ENCODE peak calls at places on chromosome 21, in five cellular contexts. One of them, this sample, is unnamed.

GRCh38 chr21:26850116-26850643 is 5.0 kb upstream of the ADAMTS1 start:
- DNase-seq in progenitor cell of endocrine pancreas: no peak
- DNase-seq in nucleus accumbens: no peak
- DNase-seq in thyroid gland: peak
- DNase-seq in stimulated activated naive CD8-positive, alpha-beta T cell treated with anti-CD3 and anti-CD28 coated beads, Interleukin-15, amount 100 ng/mL, for 72 hours: no peak
- DNase-seq in this sample: no peak

GRCh38 chr21:33852495-33852894 is 63.1 kb downstream of the ATP5PO start:
- DNase-seq in progenitor cell of endocrine pancreas: no peak
- DNase-seq in nucleus accumbens: no peak
- DNase-seq in thyroid gland: no peak
- DNase-seq in stimulated activated naive CD8-positive, alpha-beta T cell treated with anti-CD3 and anti-CD28 coated beads, Interleukin-15, amount 100 ng/mL, for 72 hours: no peak
- DNase-seq in this sample: no peak

GRCh38 chr21:45041351-45041805 is 33.0 kb upstream of the ADARB1 start:
- DNase-seq in progenitor cell of endocrine pancreas: no peak
- DNase-seq in nucleus accumbens: peak
- DNase-seq in thyroid gland: peak
- DNase-seq in stimulated activated naive CD8-positive, alpha-beta T cell treated with anti-CD3 and anti-CD28 coated beads, Interleukin-15, amount 100 ng/mL, for 72 hours: no peak
- DNase-seq in this sample: no peak

GRCh38 chr21:36337099-36337509 is 17.1 kb downstream of the MORC3 start:
- DNase-seq in progenitor cell of endocrine pancreas: no peak
- DNase-seq in nucleus accumbens: no peak
- DNase-seq in thyroid gland: no peak
- DNase-seq in stimulated activated naive CD8-positive, alpha-beta T cell treated with anti-CD3 and anti-CD28 coated beads, Interleukin-15, amount 100 ng/mL, for 72 hours: no peak
- DNase-seq in this sample: no peak

GRCh38 chr21:37787456-37787855 is 128.8 kb downstream of the KCNJ6 start:
- DNase-seq in progenitor cell of endocrine pancreas: no peak
- DNase-seq in nucleus accumbens: no peak
- DNase-seq in thyroid gland: no peak
- DNase-seq in stimulated activated naive CD8-positive, alpha-beta T cell treated with anti-CD3 and anti-CD28 coated beads, Interleukin-15, amount 100 ng/mL, for 72 hours: no peak
- DNase-seq in this sample: no peak

GRCh38 chr21:27793901-27794300 is 827.0 kb upstream of the ADAMTS5 start:
- DNase-seq in progenitor cell of endocrine pancreas: no peak
- DNase-seq in nucleus accumbens: no peak
- DNase-seq in thyroid gland: no peak
- DNase-seq in stimulated activated naive CD8-positive, alpha-beta T cell treated with anti-CD3 and anti-CD28 coated beads, Interleukin-15, amount 100 ng/mL, for 72 hours: no peak
- DNase-seq in this sample: no peak

GRCh38 chr21:45114475-45114874 is 40.1 kb downstream of the ADARB1 start:
- DNase-seq in progenitor cell of endocrine pancreas: no peak
- DNase-seq in nucleus accumbens: no peak
- DNase-seq in thyroid gland: no peak
- DNase-seq in stimulated activated naive CD8-positive, alpha-beta T cell treated with anti-CD3 and anti-CD28 coated beads, Interleukin-15, amount 100 ng/mL, for 72 hours: no peak
- DNase-seq in this sample: no peak

GRCh38 chr21:46599251-46599572 is 5.7 kb downstream of the S100B start:
- DNase-seq in progenitor cell of endocrine pancreas: no peak
- DNase-seq in nucleus accumbens: no peak
- DNase-seq in thyroid gland: peak
- DNase-seq in stimulated activated naive CD8-positive, alpha-beta T cell treated with anti-CD3 and anti-CD28 coated beads, Interleukin-15, amount 100 ng/mL, for 72 hours: no peak
- DNase-seq in this sample: no peak

GRCh38 chr21:36966846-36967657 is 583 bp upstream of the HLCS start:
- DNase-seq in progenitor cell of endocrine pancreas: no peak
- DNase-seq in nucleus accumbens: no peak
- DNase-seq in thyroid gland: peak
- DNase-seq in stimulated activated naive CD8-positive, alpha-beta T cell treated with anti-CD3 and anti-CD28 coated beads, Interleukin-15, amount 100 ng/mL, for 72 hours: no peak
- DNase-seq in this sample: no peak

GRCh38 chr21:36788116-36788515 is 89.2 kb downstream of the SIM2 start:
- DNase-seq in progenitor cell of endocrine pancreas: no peak
- DNase-seq in nucleus accumbens: no peak
- DNase-seq in thyroid gland: peak
- DNase-seq in stimulated activated naive CD8-positive, alpha-beta T cell treated with anti-CD3 and anti-CD28 coated beads, Interleukin-15, amount 100 ng/mL, for 72 hours: no peak
- DNase-seq in this sample: no peak

GRCh38 chr21:39776589-39776988 is 31.6 kb downstream of the IGSF5 start:
- DNase-seq in progenitor cell of endocrine pancreas: no peak
- DNase-seq in nucleus accumbens: no peak
- DNase-seq in thyroid gland: no peak
- DNase-seq in stimulated activated naive CD8-positive, alpha-beta T cell treated with anti-CD3 and anti-CD28 coated beads, Interleukin-15, amount 100 ng/mL, for 72 hours: no peak
- DNase-seq in this sample: no peak

GRCh38 chr21:43840259-43840658 is 24.8 kb upstream of the AGPAT3 start:
- DNase-seq in progenitor cell of endocrine pancreas: no peak
- DNase-seq in nucleus accumbens: no peak
- DNase-seq in thyroid gland: no peak
- DNase-seq in stimulated activated naive CD8-positive, alpha-beta T cell treated with anti-CD3 and anti-CD28 coated beads, Interleukin-15, amount 100 ng/mL, for 72 hours: no peak
- DNase-seq in this sample: no peak

GRCh38 chr21:15293251-15293650 is 228.5 kb upstream of the NRIP1 start:
- DNase-seq in progenitor cell of endocrine pancreas: no peak
- DNase-seq in nucleus accumbens: no peak
- DNase-seq in thyroid gland: no peak
- DNase-seq in stimulated activated naive CD8-positive, alpha-beta T cell treated with anti-CD3 and anti-CD28 coated beads, Interleukin-15, amount 100 ng/mL, for 72 hours: no peak
- DNase-seq in this sample: no peak

GRCh38 chr21:41562101-41563000 is 54.4 kb upstream of the TMPRSS2 start:
- DNase-seq in progenitor cell of endocrine pancreas: no peak
- DNase-seq in nucleus accumbens: no peak
- DNase-seq in thyroid gland: no peak
- DNase-seq in stimulated activated naive CD8-positive, alpha-beta T cell treated with anti-CD3 and anti-CD28 coated beads, Interleukin-15, amount 100 ng/mL, for 72 hours: no peak
- DNase-seq in this sample: no peak

GRCh38 chr21:36260030-36260787 is 59.8 kb upstream of the MORC3 start:
- DNase-seq in progenitor cell of endocrine pancreas: no peak
- DNase-seq in nucleus accumbens: no peak
- DNase-seq in thyroid gland: peak
- DNase-seq in stimulated activated naive CD8-positive, alpha-beta T cell treated with anti-CD3 and anti-CD28 coated beads, Interleukin-15, amount 100 ng/mL, for 72 hours: peak
- DNase-seq in this sample: no peak

GRCh38 chr21:28899744-28900143 is 92.9 kb downstream of the LTN1 start:
- DNase-seq in progenitor cell of endocrine pancreas: no peak
- DNase-seq in nucleus accumbens: no peak
- DNase-seq in thyroid gland: no peak
- DNase-seq in stimulated activated naive CD8-positive, alpha-beta T cell treated with anti-CD3 and anti-CD28 coated beads, Interleukin-15, amount 100 ng/mL, for 72 hours: no peak
- DNase-seq in this sample: no peak

GRCh38 chr21:42124826-42125570 is 53.9 kb downstream of the UMODL1 start:
- DNase-seq in progenitor cell of endocrine pancreas: no peak
- DNase-seq in nucleus accumbens: no peak
- DNase-seq in thyroid gland: no peak
- DNase-seq in stimulated activated naive CD8-positive, alpha-beta T cell treated with anti-CD3 and anti-CD28 coated beads, Interleukin-15, amount 100 ng/mL, for 72 hours: no peak
- DNase-seq in this sample: no peak

This sample was measured in H1.